ENCODE peak calls at places on chromosomes 11 and 22, in seven cellular contexts. One of them, this sample, is unnamed. For H3K4me1, the result is how much of the 10 kb centered on the place peaks cover.

GRCh38 chr22:37420656-37421467 is 6.4 kb downstream of the ELFN2 start:
- DNase-seq in heart right ventricle: no peak
- DNase-seq in neuronal stem cell: no peak
- DNase-seq in right atrium auricular region: no peak
- DNase-seq in BE2C: no peak
- DNase-seq in endodermal cell: no peak
- DNase-seq in PC-9: no peak
- DNase-seq in this sample: no peak

GRCh38 chr22:49582171-49582570 is 245.5 kb downstream of the BRD1 start:
- DNase-seq in heart right ventricle: no peak
- DNase-seq in neuronal stem cell: no peak
- DNase-seq in right atrium auricular region: no peak
- DNase-seq in BE2C: no peak
- DNase-seq in endodermal cell: no peak
- DNase-seq in PC-9: no peak
- DNase-seq in this sample: no peak

GRCh38 chr11:29826878-29827277 is 190.0 kb downstream of the KCNA4 start:
- DNase-seq in heart right ventricle: no peak
- DNase-seq in neuronal stem cell: no peak
- DNase-seq in right atrium auricular region: no peak
- DNase-seq in BE2C: no peak
- DNase-seq in endodermal cell: no peak
- DNase-seq in PC-9: no peak
- DNase-seq in this sample: no peak

GRCh38 chr11:61962213-61963015 is 5.0 kb downstream of the FTH1 start:
- DNase-seq in heart right ventricle: no peak
- DNase-seq in neuronal stem cell: no peak
- DNase-seq in right atrium auricular region: peak
- DNase-seq in BE2C: no peak
- DNase-seq in endodermal cell: peak
- DNase-seq in PC-9: peak
- DNase-seq in this sample: no peak

GRCh38 chr11:34052608-34053160 is 1.2 kb downstream of the CAPRIN1 start:
- DNase-seq in heart right ventricle: no peak
- DNase-seq in neuronal stem cell: peak
- DNase-seq in right atrium auricular region: no peak
- DNase-seq in BE2C: peak
- DNase-seq in endodermal cell: peak
- DNase-seq in PC-9: no peak
- DNase-seq in this sample: no peak

GRCh38 chr11:35553831-35554230 is 28.4 kb upstream of the PAMR1 start:
- DNase-seq in heart right ventricle: no peak
- DNase-seq in neuronal stem cell: no peak
- DNase-seq in right atrium auricular region: no peak
- DNase-seq in BE2C: no peak
- DNase-seq in endodermal cell: no peak
- DNase-seq in PC-9: peak
- DNase-seq in this sample: peak

GRCh38 chr11:103659138-103659734 is 377.2 kb upstream of the DDI1 start:
- DNase-seq in heart right ventricle: no peak
- DNase-seq in neuronal stem cell: no peak
- DNase-seq in right atrium auricular region: no peak
- DNase-seq in BE2C: peak
- DNase-seq in endodermal cell: peak
- DNase-seq in PC-9: no peak
- DNase-seq in this sample: no peak

GRCh38 chr11:77284476-77285468 is 16.7 kb downstream of the GDPD4 start:
- DNase-seq in heart right ventricle: no peak
- DNase-seq in neuronal stem cell: no peak
- DNase-seq in right atrium auricular region: no peak
- DNase-seq in BE2C: no peak
- DNase-seq in endodermal cell: no peak
- DNase-seq in PC-9: no peak
- DNase-seq in this sample: no peak

DNA sequence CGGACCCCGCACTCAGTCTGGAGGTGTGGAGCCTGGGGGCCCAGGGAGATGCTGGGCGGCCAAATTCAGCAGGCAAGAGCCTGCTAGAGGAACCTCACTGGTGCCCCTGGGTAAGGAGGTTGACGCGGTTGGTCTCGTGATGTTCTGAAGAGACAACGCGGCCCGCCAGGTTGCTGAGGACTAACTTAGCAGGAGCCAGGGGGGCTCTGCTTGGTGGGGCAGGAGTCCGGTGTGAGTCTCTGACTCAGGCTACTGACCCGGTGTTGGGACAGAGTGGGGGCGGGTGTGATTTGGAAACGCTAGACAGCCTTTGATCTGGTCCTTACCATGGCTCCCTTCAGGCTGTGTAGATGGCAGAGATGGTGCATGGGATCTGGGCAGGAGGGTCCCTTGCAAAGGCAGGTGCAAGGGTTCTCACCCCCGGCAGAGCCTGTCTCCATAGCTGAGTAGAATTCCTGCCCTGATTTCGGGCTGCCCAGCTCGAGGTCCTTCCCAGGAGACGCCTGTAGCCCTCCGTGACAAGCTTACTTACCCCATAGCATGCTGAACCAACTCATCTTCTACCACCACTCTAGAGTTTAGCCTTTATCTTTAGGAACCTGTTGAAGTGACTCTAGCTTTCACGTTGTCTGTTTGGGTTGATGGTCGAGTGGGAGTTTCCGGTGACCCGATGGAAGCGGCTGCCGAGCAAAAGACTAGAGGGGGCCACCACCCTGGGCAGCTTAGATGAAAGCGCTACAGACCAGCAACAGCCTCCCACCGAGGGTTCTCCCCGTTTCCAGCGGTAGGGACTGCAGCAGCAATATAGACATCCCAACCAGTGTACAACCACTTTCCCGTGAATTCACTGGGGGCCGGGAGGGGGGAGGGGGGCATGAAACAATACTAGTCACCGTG is 38.4 kb downstream of the KCNC1 start:
- DNase-seq in heart right ventricle: no peak
- DNase-seq in neuronal stem cell: no peak
- DNase-seq in right atrium auricular region: no peak
- DNase-seq in BE2C: no peak
- DNase-seq in endodermal cell: no peak
- DNase-seq in PC-9: no peak
- DNase-seq in this sample: no peak
- H3K4me1 ChIP-seq in heart right ventricle: under half
- H3K4me1 ChIP-seq in neuronal stem cell: under half
- H3K4me1 ChIP-seq in right atrium auricular region: under half
- H3K4me1 ChIP-seq in BE2C: under half
- H3K4me1 ChIP-seq in endodermal cell: under half
- H3K4me1 ChIP-seq in PC-9: under half
- H3K4me1 ChIP-seq in this sample: under half

GRCh38 chr11:48047616-48048015 is 67.3 kb downstream of the PTPRJ start:
- DNase-seq in heart right ventricle: no peak
- DNase-seq in neuronal stem cell: no peak
- DNase-seq in right atrium auricular region: no peak
- DNase-seq in BE2C: no peak
- DNase-seq in endodermal cell: no peak
- DNase-seq in PC-9: peak
- DNase-seq in this sample: peak
- H3K4me1 ChIP-seq in heart right ventricle: under half
- H3K4me1 ChIP-seq in neuronal stem cell: under half
- H3K4me1 ChIP-seq in right atrium auricular region: under half
- H3K4me1 ChIP-seq in BE2C: under half
- H3K4me1 ChIP-seq in endodermal cell: under half
- H3K4me1 ChIP-seq in PC-9: half or more
- H3K4me1 ChIP-seq in this sample: under half

DNA sequence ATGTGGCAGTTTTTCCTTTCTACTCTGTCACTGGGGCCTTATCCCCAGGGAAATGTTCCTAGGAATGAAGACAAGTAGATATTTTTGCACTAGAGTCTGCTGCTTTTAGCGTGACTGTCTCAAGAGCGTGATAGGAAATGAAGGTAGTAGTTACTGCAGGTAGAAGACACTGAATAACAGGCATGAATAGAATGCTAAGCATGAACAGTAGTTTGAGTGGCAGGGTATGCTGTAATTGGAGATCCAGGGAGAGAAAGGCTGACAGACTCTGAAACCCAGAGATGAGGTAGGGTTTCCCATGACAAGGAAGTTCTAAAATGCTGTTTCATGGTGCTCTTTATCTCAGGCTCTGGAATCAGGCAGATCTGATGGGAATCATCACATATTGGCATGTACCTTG is 475.2 kb downstream of the NELL1 start:
- DNase-seq in heart right ventricle: no peak
- DNase-seq in neuronal stem cell: no peak
- DNase-seq in right atrium auricular region: no peak
- DNase-seq in BE2C: no peak
- DNase-seq in endodermal cell: no peak
- DNase-seq in PC-9: no peak
- DNase-seq in this sample: no peak
- H3K4me1 ChIP-seq in heart right ventricle: under half
- H3K4me1 ChIP-seq in neuronal stem cell: under half
- H3K4me1 ChIP-seq in right atrium auricular region: under half
- H3K4me1 ChIP-seq in BE2C: under half
- H3K4me1 ChIP-seq in endodermal cell: under half
- H3K4me1 ChIP-seq in PC-9: under half
- H3K4me1 ChIP-seq in this sample: under half

GRCh38 chr11:65917077-65917433 is 1.8 kb downstream of the C11orf68 start:
- DNase-seq in heart right ventricle: no peak
- DNase-seq in neuronal stem cell: no peak
- DNase-seq in right atrium auricular region: no peak
- DNase-seq in BE2C: no peak
- DNase-seq in endodermal cell: peak
- DNase-seq in PC-9: no peak
- DNase-seq in this sample: no peak
- H3K4me1 ChIP-seq in heart right ventricle: half or more
- H3K4me1 ChIP-seq in neuronal stem cell: under half
- H3K4me1 ChIP-seq in right atrium auricular region: half or more
- H3K4me1 ChIP-seq in BE2C: under half
- H3K4me1 ChIP-seq in endodermal cell: under half
- H3K4me1 ChIP-seq in PC-9: half or more
- H3K4me1 ChIP-seq in this sample: half or more

GRCh38 chr11:65911682-65912568 is 6.9 kb downstream of the C11orf68 start:
- DNase-seq in heart right ventricle: no peak
- DNase-seq in neuronal stem cell: no peak
- DNase-seq in right atrium auricular region: no peak
- DNase-seq in BE2C: peak
- DNase-seq in endodermal cell: peak
- DNase-seq in PC-9: peak
- DNase-seq in this sample: peak
- H3K4me1 ChIP-seq in heart right ventricle: under half
- H3K4me1 ChIP-seq in neuronal stem cell: under half
- H3K4me1 ChIP-seq in right atrium auricular region: under half
- H3K4me1 ChIP-seq in BE2C: under half
- H3K4me1 ChIP-seq in endodermal cell: under half
- H3K4me1 ChIP-seq in PC-9: half or more
- H3K4me1 ChIP-seq in this sample: half or more

DNA sequence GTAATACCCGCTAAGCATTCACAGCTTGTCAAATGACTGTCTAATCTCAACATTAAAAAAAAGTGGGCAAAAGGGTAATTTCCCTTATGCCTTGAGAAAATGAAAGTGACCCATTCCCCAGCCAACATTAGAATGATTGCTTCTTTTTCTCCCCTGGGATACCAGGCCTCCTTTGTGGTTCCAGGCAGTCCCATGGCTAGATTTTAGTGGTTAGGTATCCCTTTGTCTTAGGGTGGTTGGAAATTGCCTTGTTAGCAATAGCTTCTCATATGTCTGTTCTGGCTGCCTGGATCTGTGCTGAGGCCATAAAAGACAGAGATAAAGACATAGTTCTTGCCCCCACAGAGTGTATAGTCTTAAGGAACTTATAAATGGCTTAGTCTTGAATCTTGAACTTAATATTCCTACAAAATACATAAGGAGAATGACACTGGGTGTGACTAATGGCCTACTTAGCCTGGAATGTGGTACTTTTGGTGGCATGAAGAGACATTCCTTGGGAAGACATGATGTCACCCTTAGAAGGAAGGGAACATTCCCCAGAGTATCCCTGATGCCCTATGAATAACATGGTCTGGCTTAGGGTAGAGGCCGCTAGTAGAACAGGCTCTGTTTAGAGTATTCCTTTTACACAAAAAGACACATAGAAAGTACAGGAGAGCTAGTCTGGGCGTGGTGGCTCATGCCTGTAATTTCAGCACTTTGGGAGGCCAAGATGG is 90.3 kb downstream of the ZBTB16 start:
- DNase-seq in heart right ventricle: no peak
- DNase-seq in neuronal stem cell: no peak
- DNase-seq in right atrium auricular region: no peak
- DNase-seq in BE2C: no peak
- DNase-seq in endodermal cell: no peak
- DNase-seq in PC-9: no peak
- DNase-seq in this sample: no peak
- H3K4me1 ChIP-seq in heart right ventricle: half or more
- H3K4me1 ChIP-seq in neuronal stem cell: under half
- H3K4me1 ChIP-seq in right atrium auricular region: half or more
- H3K4me1 ChIP-seq in BE2C: under half
- H3K4me1 ChIP-seq in endodermal cell: under half
- H3K4me1 ChIP-seq in PC-9: under half
- H3K4me1 ChIP-seq in this sample: under half

DNA sequence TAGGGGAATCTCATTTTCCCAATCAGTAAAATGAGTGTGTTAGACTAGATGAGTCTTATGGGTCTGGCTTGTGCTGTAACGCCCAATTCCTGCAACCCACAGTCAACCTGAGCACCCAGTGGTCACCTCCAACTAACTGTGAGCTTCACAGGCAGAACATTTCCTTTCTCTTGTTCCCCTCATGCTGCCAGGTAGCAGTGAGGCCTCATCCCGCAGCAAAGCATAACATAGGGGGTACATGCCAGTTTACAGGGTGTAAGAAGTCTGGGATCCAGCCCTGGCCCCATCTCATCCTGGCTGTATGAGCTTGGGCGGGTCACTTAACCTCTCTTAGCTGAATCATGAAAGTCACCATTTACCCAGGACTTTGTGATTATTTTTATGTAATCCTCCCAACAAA is 3.7 kb downstream of the EFEMP2 start:
- DNase-seq in heart right ventricle: no peak
- DNase-seq in neuronal stem cell: no peak
- DNase-seq in right atrium auricular region: no peak
- DNase-seq in BE2C: no peak
- DNase-seq in endodermal cell: no peak
- DNase-seq in PC-9: no peak
- DNase-seq in this sample: no peak
- H3K4me1 ChIP-seq in heart right ventricle: under half
- H3K4me1 ChIP-seq in neuronal stem cell: under half
- H3K4me1 ChIP-seq in right atrium auricular region: under half
- H3K4me1 ChIP-seq in BE2C: under half
- H3K4me1 ChIP-seq in endodermal cell: under half
- H3K4me1 ChIP-seq in PC-9: under half
- H3K4me1 ChIP-seq in this sample: under half

GRCh38 chr11:66240781-66241136 is 27.7 kb upstream of the RAB1B start:
- DNase-seq in heart right ventricle: no peak
- DNase-seq in neuronal stem cell: no peak
- DNase-seq in right atrium auricular region: no peak
- DNase-seq in BE2C: no peak
- DNase-seq in endodermal cell: no peak
- DNase-seq in PC-9: no peak
- DNase-seq in this sample: no peak
- H3K4me1 ChIP-seq in heart right ventricle: under half
- H3K4me1 ChIP-seq in neuronal stem cell: under half
- H3K4me1 ChIP-seq in right atrium auricular region: under half
- H3K4me1 ChIP-seq in BE2C: under half
- H3K4me1 ChIP-seq in endodermal cell: under half
- H3K4me1 ChIP-seq in PC-9: under half
- H3K4me1 ChIP-seq in this sample: under half

GRCh38 chr11:1645357-1645821 is 15.8 kb downstream of the KRTAP5-5 start:
- DNase-seq in heart right ventricle: no peak
- DNase-seq in neuronal stem cell: no peak
- DNase-seq in right atrium auricular region: no peak
- DNase-seq in BE2C: no peak
- DNase-seq in endodermal cell: no peak
- DNase-seq in PC-9: no peak
- DNase-seq in this sample: no peak
- H3K4me1 ChIP-seq in heart right ventricle: under half
- H3K4me1 ChIP-seq in neuronal stem cell: under half
- H3K4me1 ChIP-seq in right atrium auricular region: under half
- H3K4me1 ChIP-seq in BE2C: under half
- H3K4me1 ChIP-seq in endodermal cell: under half
- H3K4me1 ChIP-seq in PC-9: under half
- H3K4me1 ChIP-seq in this sample: under half

This sample was measured in SJSA1.